ENCODE peak calls at places on chromosomes 2 and 18, in six cellular contexts. T is tibial nerve, Z is colonic mucosa, L is GM06990, D is NB4, R is fibroblast of mammary gland. V is an unnamed sample.

GRCh38 chr18:2256577-2256976 is 314.7 kb downstream of the METTL4 start:
- DNase-seq in T (no peak), Z (no peak), L (no peak), D (peak), R (no peak), V (no peak)

GRCh38 chr2:70947556-70948184 is 12.0 kb downstream of the ATP6V1B1 start:
- DNase-seq in T (no peak), Z (peak), L (no peak), D (no peak), R (peak), V (no peak)

GRCh38 chr2:132400169-132400900 is 16.3 kb upstream of the GPR39 start:
- DNase-seq in T (no peak), Z (no peak), L (no peak), D (peak), R (peak), V (no peak)

GRCh38 chr2:214649440-214650205 is 159.9 kb downstream of the BARD1 start:
- DNase-seq in T (no peak), Z (no peak), L (no peak), D (no peak), R (peak), V (no peak)

GRCh38 chr2:31071741-31072140 is 66.5 kb downstream of the GALNT14 start:
- DNase-seq in T (no peak), Z (no peak), L (no peak), D (no peak), R (no peak), V (no peak)

GRCh38 chr2:45496869-45497268 is 114.2 kb downstream of the SRBD1 start:
- DNase-seq in T (no peak), Z (no peak), L (no peak), D (no peak), R (no peak), V (no peak)

GRCh38 chr2:172836386-172837200 is 100.9 kb downstream of the RAPGEF4 start:
- DNase-seq in T (no peak), Z (no peak), L (no peak), D (peak), R (peak), V (no peak)

GRCh38 chr2:102190425-102191107 is 3.7 kb downstream of the IL1RL2 start:
- DNase-seq in T (no peak), Z (peak), L (no peak), D (no peak), R (no peak), V (peak)

GRCh38 chr2:229416116-229416694 is 145.1 kb upstream of the PID1 start:
- DNase-seq in T (peak), Z (peak), L (no peak), D (peak), R (peak), V (peak)

GRCh38 chr18:55918449-55918848 is 330.5 kb upstream of the TCF4 start:
- DNase-seq in T (no peak), Z (no peak), L (no peak), D (no peak), R (peak), V (no peak)

GRCh38 chr2:23386422-23387220 is 1.6 kb downstream of the KLHL29 start:
- DNase-seq in T (no peak), Z (peak), L (peak), D (no peak), R (no peak), V (peak)

GRCh38 chr18:62670573-62670972 is 44.8 kb upstream of the PHLPP1 start:
- DNase-seq in T (no peak), Z (no peak), L (no peak), D (no peak), R (no peak), V (no peak)

GRCh38 chr2:223668302-223668998 is 66.3 kb upstream of the SCG2 start:
- DNase-seq in T (no peak), Z (no peak), L (no peak), D (no peak), R (peak), V (no peak)

GRCh38 chr2:157421964-157422363 is 21.9 kb downstream of the CYTIP start:
- DNase-seq in T (no peak), Z (no peak), L (no peak), D (no peak), R (no peak), V (no peak)

GRCh38 chr2:74025971-74026612 is 41.4 kb downstream of the TET3 start:
- DNase-seq in T (no peak), Z (peak), L (no peak), D (no peak), R (peak), V (peak)

GRCh38 chr2:61750624-61751023 is 103.2 kb downstream of the FAM161A start:
- DNase-seq in T (no peak), Z (no peak), L (no peak), D (no peak), R (peak), V (no peak)

GRCh38 chr2:161992526-161992925 is 81.5 kb downstream of the DPP4 start:
- DNase-seq in T (no peak), Z (no peak), L (no peak), D (no peak), R (no peak), V (no peak)

GRCh38 chr18:55420977-55421611 is 166.9 kb downstream of the TCF4 start:
- DNase-seq in T (no peak), Z (no peak), L (no peak), D (no peak), R (no peak), V (no peak)

GRCh38 chr2:185891804-185892411 is 153.3 kb downstream of the FSIP2 start:
- DNase-seq in T (no peak), Z (no peak), L (no peak), D (no peak), R (no peak), V (no peak)

GRCh38 chr2:68753318-68753717 is 18.7 kb downstream of the ARHGAP25 start:
- DNase-seq in T (no peak), Z (peak), L (no peak), D (no peak), R (no peak), V (no peak)

GRCh38 chr18:9771261-9771976 is 63.3 kb downstream of the RAB31 start:
- DNase-seq in T (peak), Z (peak), L (peak), D (peak), R (peak), V (peak)

GRCh38 chr2:61707984-61708852 is 145.6 kb downstream of the FAM161A start:
- DNase-seq in T (no peak), Z (no peak), L (peak), D (no peak), R (peak), V (no peak)

GRCh38 chr2:228417966-228418365 is 236.5 kb upstream of the SPHKAP start:
- DNase-seq in T (no peak), Z (no peak), L (peak), D (no peak), R (no peak), V (no peak)

GRCh38 chr2:210195066-210195852 is 24.1 kb upstream of the KANSL1L start:
- DNase-seq in T (no peak), Z (no peak), L (no peak), D (peak), R (peak), V (no peak)

DNA sequence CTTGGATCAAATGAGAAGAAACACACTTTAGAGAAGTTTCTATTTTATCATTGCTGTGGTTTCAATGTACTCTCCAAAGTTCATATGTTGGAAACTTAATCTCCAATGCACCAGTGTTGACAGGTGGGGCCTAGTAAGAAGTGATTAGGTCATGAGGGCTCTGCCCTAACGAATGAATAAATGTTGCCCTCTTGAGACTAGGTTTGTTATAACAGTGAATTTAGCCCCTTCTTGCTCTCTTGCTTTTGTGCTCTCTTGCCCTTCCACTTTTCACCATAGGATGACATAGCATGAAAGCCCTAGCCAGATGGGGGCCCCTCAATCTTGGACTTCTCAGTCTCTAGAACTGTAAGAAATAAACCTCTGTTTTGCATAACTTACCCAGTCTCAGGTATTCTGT is 664.8 kb downstream of the DCC start:
- DNase-seq in T (no peak), Z (no peak), L (no peak), D (no peak), R (no peak), V (no peak)
- H3K4me3 ChIP-seq in T (no peak), Z (no peak), L (no peak), D (no peak), R (no peak), V (no peak)

GRCh38 chr2:103512442-103512841 is 750.6 kb downstream of the TMEM182 start:
- DNase-seq in T (no peak), Z (no peak), L (no peak), D (no peak), R (no peak), V (no peak)

GRCh38 chr2:103506812-103507211 is 745.0 kb downstream of the TMEM182 start:
- DNase-seq in T (no peak), Z (no peak), L (no peak), D (no peak), R (no peak), V (no peak)
- H3K4me3 ChIP-seq in T (no peak), Z (no peak), L (no peak), D (no peak), R (no peak), V (no peak)

GRCh38 chr2:33478968-33479691 is 2.7 kb downstream of the RASGRP3 start:
- DNase-seq in T (no peak), Z (no peak), L (no peak), D (no peak), R (no peak), V (peak)
- H3K4me3 ChIP-seq in T (no peak), Z (no peak), L (peak), D (no peak), R (no peak), V (no peak)

GRCh38 chr2:200702044-200702443 is 109.7 kb upstream of the BZW1 start:
- DNase-seq in T (no peak), Z (no peak), L (no peak), D (no peak), R (no peak), V (no peak)
- H3K4me3 ChIP-seq in T (no peak), Z (no peak), L (no peak), D (no peak), R (no peak), V (no peak)

GRCh38 chr2:11459816-11460215 is 6.1 kb downstream of the E2F6 start:
- DNase-seq in T (no peak), Z (no peak), L (no peak), D (no peak), R (no peak), V (no peak)
- H3K4me3 ChIP-seq in T (no peak), Z (no peak), L (no peak), D (no peak), R (no peak), V (no peak)

GRCh38 chr2:96204836-96205235 is 3.8 kb downstream of the STARD7 start:
- DNase-seq in T (no peak), Z (no peak), L (no peak), D (no peak), R (no peak), V (no peak)
- H3K4me3 ChIP-seq in T (no peak), Z (no peak), L (peak), D (peak), R (no peak), V (no peak)

GRCh38 chr18:48942086-48942485 is 8.7 kb downstream of the SMAD7 start:
- DNase-seq in T (no peak), Z (no peak), L (no peak), D (no peak), R (no peak), V (no peak)
- H3K4me3 ChIP-seq in T (no peak), Z (no peak), L (no peak), D (no peak), R (no peak), V (no peak)

GRCh38 chr18:3297025-3297984 is 35.4 kb downstream of the MYL12B start:
- DNase-seq in T (peak), Z (peak), L (peak), D (peak), R (peak), V (peak)
- H3K4me3 ChIP-seq in T (peak), Z (peak), L (peak), D (peak), R (peak), V (peak)

GRCh38 chr18:38241216-38241615 is 675.6 kb upstream of the CELF4 start:
- DNase-seq in T (no peak), Z (no peak), L (no peak), D (no peak), R (no peak), V (no peak)

GRCh38 chr18:38241736-38242135 is 676.1 kb upstream of the CELF4 start:
- DNase-seq in T (no peak), Z (no peak), L (no peak), D (no peak), R (no peak), V (no peak)

GRCh38 chr18:38243291-38243690 is 677.7 kb upstream of the CELF4 start:
- DNase-seq in T (no peak), Z (no peak), L (no peak), D (no peak), R (no peak), V (no peak)

GRCh38 chr18:38244360-38244940 is 678.9 kb upstream of the CELF4 start:
- DNase-seq in T (no peak), Z (no peak), L (no peak), D (no peak), R (no peak), V (no peak)
- H3K4me3 ChIP-seq in T (no peak), Z (no peak), L (no peak), D (no peak), R (no peak), V (no peak)

GRCh38 chr2:43453771-43454170 is 142.1 kb downstream of the THADA start:
- DNase-seq in T (no peak), Z (no peak), L (no peak), D (no peak), R (no peak), V (no peak)

GRCh38 chr2:43454791-43455190 is 141.0 kb downstream of the THADA start:
- DNase-seq in T (no peak), Z (no peak), L (no peak), D (no peak), R (peak), V (no peak)

GRCh38 chr2:43455296-43455695 is 140.5 kb downstream of the THADA start:
- DNase-seq in T (no peak), Z (no peak), L (no peak), D (no peak), R (peak), V (no peak)

GRCh38 chr2:43458002-43458628 is 137.7 kb downstream of the THADA start:
- DNase-seq in T (no peak), Z (no peak), L (no peak), D (no peak), R (peak), V (no peak)

GRCh38 chr2:43455735-43456642 is 139.8 kb downstream of the THADA start:
- DNase-seq in T (no peak), Z (no peak), L (peak), D (peak), R (peak), V (no peak)
- H3K4me3 ChIP-seq in T (no peak), Z (no peak), L (no peak), D (no peak), R (no peak), V (no peak)